ENCODE peak calls at places on chromosomes 4 and X, in five cellular contexts. I, P, F, W and O are unnamed samples.

GRCh38 chr4:25448379-25449109 is 71.5 kb downstream of the ANAPC4 start:
- ATAC-seq in I (peak), P (peak), F (no peak), W (no peak), O (no peak)

GRCh38 chr4:18318682-18319410 is 297.3 kb upstream of the LCORL start:
- ATAC-seq in I (no peak), P (peak), F (no peak), W (peak), O (peak)

GRCh38 chr4:188976644-188977115 is 837.4 kb downstream of the TRIML1 start:
- ATAC-seq in I (no peak), P (peak), F (no peak), W (no peak), O (no peak)

GRCh38 chr4:10094841-10095240 is 21.8 kb downstream of the WDR1 start:
- ATAC-seq in I (no peak), P (no peak), F (no peak), W (no peak), O (no peak)

GRCh38 chrX:115912372-115912897 is 258.1 kb upstream of the AGTR2 start:
- ATAC-seq in I (no peak), P (peak), F (peak), W (no peak), O (no peak)

GRCh38 chr4:42702895-42703294 is 46.0 kb upstream of the ATP8A1 start:
- ATAC-seq in I (no peak), P (no peak), F (no peak), W (no peak), O (no peak)

GRCh38 chr4:67573193-67573592 is 14.7 kb downstream of the STAP1 start:
- ATAC-seq in I (peak), P (no peak), F (peak), W (no peak), O (no peak)

GRCh38 chr4:22635692-22636091 is 57.0 kb upstream of the GBA3 start:
- ATAC-seq in I (no peak), P (no peak), F (no peak), W (no peak), O (no peak)

GRCh38 chr4:13833171-13833804 is 205.8 kb upstream of the BOD1L1 start:
- ATAC-seq in I (no peak), P (no peak), F (no peak), W (peak), O (no peak)

GRCh38 chr4:92060333-92060732 is 243.4 kb upstream of the GRID2 start:
- ATAC-seq in I (no peak), P (no peak), F (no peak), W (no peak), O (no peak)

GRCh38 chr4:174120446-174121142 is 162.9 kb downstream of the FBXO8 start:
- ATAC-seq in I (no peak), P (peak), F (no peak), W (peak), O (peak)

GRCh38 chr4:38820329-38821061 is 15.9 kb upstream of the TLR1 start:
- ATAC-seq in I (no peak), P (no peak), F (no peak), W (no peak), O (no peak)

GRCh38 chr4:507745-508512 is 8.9 kb downstream of the PIGG start:
- ATAC-seq in I (peak), P (no peak), F (no peak), W (no peak), O (no peak)

GRCh38 chr4:159480826-159481225 is 377.9 kb downstream of the RAPGEF2 start:
- ATAC-seq in I (no peak), P (no peak), F (no peak), W (peak), O (no peak)

GRCh38 chr4:81650871-81651270 is 179.2 kb upstream of the RASGEF1B start:
- ATAC-seq in I (no peak), P (peak), F (no peak), W (no peak), O (no peak)

GRCh38 chrX:40476958-40477357 is 103.8 kb upstream of the ATP6AP2 start:
- ATAC-seq in I (no peak), P (no peak), F (no peak), W (no peak), O (no peak)

GRCh38 chrX:49204709-49205108 is 4.7 kb upstream of the SYP start:
- ATAC-seq in I (no peak), P (no peak), F (no peak), W (no peak), O (no peak)

GRCh38 chrX:33194876-33195433 is 16.4 kb downstream of the DMD start:
- ATAC-seq in I (no peak), P (peak), F (no peak), W (no peak), O (peak)

GRCh38 chr4:102759835-102760644 is 728 bp downstream of the MANBA start:
- ATAC-seq in I (peak), P (peak), F (peak), W (peak), O (peak)

GRCh38 chr4:65724973-65725372 is 54.7 kb upstream of the EPHA5 start:
- ATAC-seq in I (no peak), P (no peak), F (no peak), W (no peak), O (no peak)

GRCh38 chrX:70969635-70970481 is 39.0 kb upstream of the SLC7A3 start:
- ATAC-seq in I (no peak), P (no peak), F (no peak), W (no peak), O (no peak)

GRCh38 chrX:19747672-19748610 is 139.5 kb downstream of the SH3KBP1 start:
- ATAC-seq in I (peak), P (peak), F (peak), W (no peak), O (no peak)

GRCh38 chrX:5958523-5958922 is 270.1 kb downstream of the NLGN4X start:
- ATAC-seq in I (no peak), P (no peak), F (no peak), W (no peak), O (no peak)

GRCh38 chr4:87078987-87079469 is 141.4 kb downstream of the KLHL8 start:
- ATAC-seq in I (no peak), P (peak), F (no peak), W (peak), O (peak)

GRCh38 chr4:68591204-68591603 is 15.1 kb upstream of the UGT2B17 start:
- ATAC-seq in I (no peak), P (no peak), F (no peak), W (no peak), O (no peak)

GRCh38 chrX:42708222-42708621 is 69.7 kb downstream of the PPP1R2C start:
- ATAC-seq in I (no peak), P (peak), F (no peak), W (no peak), O (no peak)

GRCh38 chr4:168098257-168098717 is 6.0 kb downstream of the ANXA10 start:
- ATAC-seq in I (no peak), P (peak), F (no peak), W (no peak), O (no peak)

GRCh38 chr4:37966044-37966443 is 5.8 kb downstream of the PTTG2 start:
- ATAC-seq in I (no peak), P (no peak), F (no peak), W (no peak), O (no peak)

GRCh38 chr4:102585329-102585728 is 84.2 kb downstream of the NFKB1 start:
- ATAC-seq in I (peak), P (no peak), F (no peak), W (no peak), O (no peak)

GRCh38 chr4:7928711-7929505 is 10.8 kb downstream of the AFAP1 start:
- ATAC-seq in I (no peak), P (peak), F (no peak), W (no peak), O (peak)

GRCh38 chr4:54794033-54794432 is 136.3 kb downstream of the KIT start:
- ATAC-seq in I (no peak), P (no peak), F (no peak), W (no peak), O (no peak)

GRCh38 chrX:15497865-15498264 is 2.7 kb upstream of the BMX start:
- ATAC-seq in I (peak), P (peak), F (no peak), W (no peak), O (no peak)

GRCh38 chr4:73311428-73311827 is 52.8 kb upstream of the ANKRD17 start:
- ATAC-seq in I (no peak), P (peak), F (no peak), W (no peak), O (no peak)

GRCh38 chr4:155616112-155616511 is 50.5 kb upstream of the GUCY1A1 start:
- ATAC-seq in I (no peak), P (no peak), F (no peak), W (no peak), O (no peak)

GRCh38 chr4:154622598-154622997 is 10.1 kb upstream of the FGG start:
- ATAC-seq in I (peak), P (peak), F (no peak), W (no peak), O (no peak)